ENCODE peak calls at places on chromosomes 1 and 21, in eight cellular contexts. E is uterus, C is fibroblast of the aortic adventitia, K is AG04449, T is psoas muscle, L is choroid plexus epithelial cell, Z is right atrium auricular region, O is dorsolateral prefrontal cortex. Y is an unnamed sample.

GRCh38 chr21:45371092-45371491 is 33.9 kb upstream of the COL18A1 start:
- DNase-seq in T (no peak), E (no peak), K (no peak), L (no peak), C (no peak), O (no peak), Z (no peak), Y (no peak)

GRCh38 chr1:237679687-237680086 is 211.0 kb downstream of the ZP4 start:
- DNase-seq in L (no peak), K (no peak), T (no peak), E (no peak), O (no peak), C (no peak), Z (no peak), Y (no peak)

GRCh38 chr21:23887709-23888303 is 1719.5 kb downstream of the MRPL39 start:
- DNase-seq in C (no peak), O (no peak), Z (no peak), L (no peak), E (no peak), T (no peak), K (no peak), Y (no peak)

GRCh38 chr1:198937231-198938031 is 298.6 kb downstream of the PTPRC start:
- DNase-seq in K (peak; percentile 76), Z (peak; percentile 70), T (no peak), L (peak; percentile 97), O (peak; percentile 50), E (peak; percentile 31), C (peak; percentile 93), Y (peak; percentile 95)

GRCh38 chr1:152043870-152044269 is 7.1 kb upstream of the S100A11 start:
- DNase-seq in E (no peak), C (no peak), L (no peak), K (no peak), Z (no peak), T (no peak), O (no peak), Y (no peak)

GRCh38 chr1:7670334-7671145 is 100.6 kb upstream of the VAMP3 start:
- DNase-seq in Z (peak; percentile 70), K (no peak), O (no peak), E (no peak), L (peak; percentile 14), C (peak; percentile 9), T (peak; percentile 61), Y (peak; percentile 49)

GRCh38 chr1:205962821-205963221 is 19.6 kb upstream of the SLC26A9 start:
- DNase-seq in O (no peak), Z (no peak), T (no peak), E (no peak), K (no peak), C (no peak), L (no peak), Y (no peak)

GRCh38 chr1:98468111-98468717 is 193.3 kb upstream of the SNX7 start:
- DNase-seq in C (peak; percentile 87), K (peak; percentile 21), L (peak; percentile 89), T (no peak), Z (no peak), O (no peak), E (no peak), Y (peak; percentile 78)

GRCh38 chr1:2300851-2301606 is 72.9 kb downstream of the SKI start:
- DNase-seq in O (peak; percentile 63), E (peak; percentile 71), K (no peak), T (peak; percentile 85), L (peak; percentile 64), Z (peak; percentile 92), C (peak; percentile 57), Y (no peak)

GRCh38 chr1:154344977-154345837 is 19.9 kb downstream of the ATP8B2 start:
- DNase-seq in Z (no peak), E (no peak), O (no peak), T (peak; percentile 40), C (peak; percentile 55), K (no peak), L (peak; percentile 72), Y (peak; percentile 69)

GRCh38 chr1:162466797-162467196 is 30.8 kb upstream of the UHMK1 start:
- DNase-seq in E (no peak), K (no peak), O (no peak), L (no peak), T (no peak), C (no peak), Z (no peak), Y (no peak)

GRCh38 chr1:221567859-221568507 is 173.9 kb downstream of the DUSP10 start:
- DNase-seq in O (no peak), K (no peak), L (no peak), E (no peak), Z (no peak), T (no peak), C (peak; percentile 8), Y (no peak)

GRCh38 chr1:222071313-222071886 is 329.5 kb upstream of the DUSP10 start:
- DNase-seq in T (no peak), Z (no peak), K (no peak), L (peak; percentile 79), O (no peak), E (no peak), C (no peak), Y (peak; percentile 18)

GRCh38 chr1:226602186-226603029 is 53.8 kb downstream of the STUM start:
- DNase-seq in O (no peak), L (peak; percentile 79), E (peak; percentile 72), Z (no peak), C (peak; percentile 94), K (no peak), T (peak; percentile 72), Y (peak; percentile 98)

GRCh38 chr1:36217667-36218066 is 6.6 kb upstream of the THRAP3 start:
- DNase-seq in C (peak; percentile 63), K (no peak), Z (no peak), E (no peak), L (peak; percentile 70), T (no peak), O (no peak), Y (peak; percentile 55)
- TF ChIP-seq CTCF in C (peak; percentile 44), K (peak; percentile 26), Z (no peak), E (no peak), L (peak; percentile 57), T (peak; percentile 39), O (peak; percentile 38), Y (peak; percentile 37)

GRCh38 chr1:82586473-82586872 is 785.7 kb downstream of the ADGRL2 start:
- DNase-seq in Z (peak; percentile 72), T (peak; percentile 30), C (peak; percentile 50), O (no peak), E (no peak), L (no peak), K (no peak), Y (peak; percentile 23)

DNA sequence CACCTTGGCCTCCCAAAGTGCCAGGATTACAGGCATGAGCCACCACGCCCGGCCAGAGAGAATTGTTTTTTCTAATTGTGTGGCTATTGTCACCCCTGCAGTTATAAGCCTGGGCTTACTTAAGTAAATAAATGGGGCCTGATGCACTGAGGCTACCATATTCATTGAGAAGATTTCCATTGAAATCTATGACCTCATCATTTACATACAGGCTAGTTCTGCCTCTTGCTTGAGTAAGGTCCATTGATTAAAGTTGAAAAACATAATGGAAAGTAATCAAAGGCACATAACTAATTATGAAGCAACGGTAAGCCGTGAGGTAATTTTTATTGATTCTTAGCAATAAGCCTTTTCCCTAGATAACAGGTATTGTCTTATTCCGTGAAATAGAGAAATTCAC is 788.9 kb downstream of the ADGRL2 start:
- DNase-seq in T (no peak), Z (no peak), O (no peak), C (no peak), E (no peak), K (no peak), L (no peak), Y (no peak)
- H3K4me3 ChIP-seq in T (no peak overlapping the region), Z (no peak overlapping the region), O (no peak overlapping the region), C (no peak overlapping the region), E (no peak overlapping the region), K (no peak overlapping the region), L (no peak overlapping the region), Y (no peak overlapping the region)

GRCh38 chr1:46413596-46413985 is 19.5 kb downstream of the FAAH start:
- DNase-seq in L (peak; percentile 35), E (no peak), Z (no peak), K (no peak), C (no peak), T (no peak), O (no peak), Y (no peak)
- TF ChIP-seq CTCF in L (peak; percentile 57), E (no peak), Z (no peak), K (peak; percentile 32), C (peak; percentile 45), T (no peak), O (peak; percentile 25), Y (peak; percentile 24)

GRCh38 chr1:47558601-47559593 is 121.1 kb downstream of the FOXD2 start:
- DNase-seq in K (no peak), T (no peak), C (no peak), O (no peak), L (no peak), Z (no peak), E (no peak), Y (no peak)
- H3K4me3 ChIP-seq in K (no peak overlapping the region), T (no peak overlapping the region), C (no peak overlapping the region), O (no peak overlapping the region), L (no peak overlapping the region), Z (no peak overlapping the region), E (no peak overlapping the region), Y (no peak overlapping the region)

DNA sequence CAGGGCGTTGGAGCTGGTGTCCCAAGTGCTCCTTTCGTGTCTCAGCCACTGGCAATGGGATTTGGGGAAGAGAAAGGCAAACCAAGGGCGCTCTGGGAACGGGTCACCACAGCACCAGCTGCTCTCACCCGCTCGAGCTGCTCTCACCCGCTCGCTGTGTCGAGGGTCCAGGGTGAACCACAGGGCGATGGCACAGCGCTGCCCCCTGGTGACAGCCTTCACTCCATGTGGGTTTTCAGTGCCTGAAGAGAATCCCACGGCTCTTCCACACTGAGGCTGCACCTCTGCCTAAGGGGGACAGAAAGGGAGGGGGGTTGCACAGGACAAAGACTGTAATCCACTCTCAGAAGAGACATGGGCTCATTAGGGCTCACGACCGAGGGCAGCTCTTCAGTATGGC is 7.1 kb upstream of the CLDN19 start:
- DNase-seq in O (peak; percentile 52), K (no peak), C (peak; percentile 13), Z (no peak), L (peak; percentile 33), T (no peak), E (no peak), Y (peak; percentile 24)
- TF ChIP-seq CTCF in O (peak; percentile 51), K (peak; percentile 64), C (peak; percentile 59), Z (peak; percentile 53), L (peak; percentile 76), T (peak; percentile 50), E (peak; percentile 32), Y (peak; percentile 55)

Y was measured in fibroblast of mammary gland.